ENCODE peak calls at places on chromosomes 11 and 22, in nine cellular contexts. H is mammary epithelial cell, P is right lobe of liver, M is kidney epithelial cell, D is HAP-1, K is HCT116, B is cardiac muscle cell, X is tibial artery, A is dorsolateral prefrontal cortex. S is an unnamed sample. For H3K27me3, the result is how much of the 10 kb centered on the place peaks cover.

GRCh38 chr11:86275493-86276370 is 26.3 kb upstream of the HIKESHI start:
- DNase-seq in A (no peak), B (no peak), P (no peak), X (no peak), M (no peak), H (no peak), D (no peak), K (no peak), S (no peak)

GRCh38 chr11:134139873-134140331 is 71.0 kb downstream of the JAM3 start:
- DNase-seq in P (no peak), K (peak), X (peak), B (peak), M (peak), A (peak), D (peak), H (peak), S (no peak)

GRCh38 chr11:93939084-93939780 is 81.9 kb upstream of the HEPHL1 start:
- DNase-seq in M (no peak), H (peak), P (no peak), B (peak), D (no peak), K (no peak), A (no peak), X (no peak), S (no peak)

GRCh38 chr11:96143016-96143670 is 199.9 kb downstream of the MAML2 start:
- DNase-seq in D (no peak), K (no peak), H (no peak), B (peak), P (no peak), M (no peak), X (no peak), A (no peak), S (no peak)

GRCh38 chr22:41816241-41816640 is 15.8 kb downstream of the CCDC134 start:
- DNase-seq in P (no peak), K (no peak), M (no peak), H (no peak), D (no peak), X (no peak), B (no peak), A (no peak), S (no peak)

GRCh38 chr22:49827307-49827852 is 293 bp downstream of the BRD1 start:
- DNase-seq in X (no peak), D (no peak), B (peak), P (no peak), K (no peak), M (no peak), H (no peak), A (no peak), S (no peak)

GRCh38 chr11:41522391-41522790 is 62.9 kb upstream of the LRRC4C start:
- DNase-seq in B (no peak), D (no peak), M (peak), P (no peak), K (no peak), X (no peak), A (no peak), H (peak), S (no peak)

GRCh38 chr22:43882122-43882767 is 9.6 kb downstream of the PNPLA5 start:
- DNase-seq in M (no peak), P (no peak), X (no peak), H (no peak), D (no peak), B (no peak), A (no peak), K (no peak), S (peak)

GRCh38 chr11:119417726-119418540 is 5.0 kb downstream of the THY1 start:
- DNase-seq in A (no peak), D (no peak), X (no peak), P (no peak), K (no peak), H (peak), B (peak), M (peak), S (no peak)

GRCh38 chr11:68012843-68013610 is 2.9 kb downstream of the ALDH3B1 start:
- DNase-seq in A (no peak), H (peak), M (peak), D (peak), P (no peak), B (peak), K (peak), X (peak), S (peak)

GRCh38 chr22:32132126-32132525 is 27.0 kb downstream of the C22orf42 start:
- DNase-seq in D (no peak), K (no peak), X (no peak), H (no peak), P (no peak), M (no peak), A (no peak), B (no peak), S (no peak)

GRCh38 chr11:110367571-110367970 is 62.2 kb upstream of the FDX1 start:
- DNase-seq in X (no peak), H (no peak), P (no peak), D (no peak), M (no peak), K (no peak), B (peak), A (no peak), S (no peak)

GRCh38 chr11:61885166-61885778 is 6.1 kb downstream of the FADS3 start:
- DNase-seq in H (no peak), M (no peak), K (no peak), B (no peak), D (no peak), A (no peak), P (no peak), X (no peak), S (no peak)

GRCh38 chr11:119473901-119474681 is 51.1 kb upstream of the THY1 start:
- DNase-seq in H (no peak), B (no peak), D (no peak), M (no peak), A (no peak), P (no peak), X (no peak), K (no peak), S (no peak)

GRCh38 chr11:67267188-67268035 is 1.1 kb downstream of the GRK2 start:
- DNase-seq in B (no peak), K (no peak), D (no peak), A (no peak), P (peak), X (no peak), H (peak), M (no peak), S (peak)

GRCh38 chr22:49962012-49962750 is 1.6 kb downstream of the PIM3 start:
- DNase-seq in P (peak), A (peak), D (peak), M (peak), B (peak), K (no peak), H (peak), X (peak), S (peak)

GRCh38 chr11:35579557-35580396 is 38.5 kb upstream of the FJX1 start:
- DNase-seq in P (no peak), H (peak), D (no peak), X (no peak), A (no peak), K (peak), M (peak), B (peak), S (no peak)

GRCh38 chr11:71129624-71130023 is 122.8 kb downstream of the SHANK2 start:
- DNase-seq in M (no peak), K (no peak), P (no peak), B (no peak), H (peak), X (no peak), A (no peak), D (no peak), S (no peak)

GRCh38 chr11:81237139-81237538 is 1496.5 kb downstream of the FAM181B start:
- DNase-seq in B (peak), X (no peak), K (no peak), D (peak), H (peak), A (no peak), P (no peak), M (no peak), S (no peak)

GRCh38 chr11:124071622-124071948 is 30.5 kb upstream of the OR10G7 start:
- DNase-seq in D (no peak), X (no peak), P (no peak), M (no peak), A (no peak), K (no peak), B (no peak), H (no peak), S (no peak)

GRCh38 chr11:86749861-86750401 is 50.4 kb upstream of the PRSS23 start:
- DNase-seq in P (no peak), D (no peak), M (no peak), A (no peak), X (no peak), H (no peak), K (no peak), B (no peak), S (no peak)

GRCh38 chr11:47511927-47512326 is 41.0 kb downstream of the CELF1 start:
- DNase-seq in M (no peak), H (no peak), B (no peak), K (no peak), X (no peak), A (no peak), D (no peak), P (no peak), S (no peak)
- H3K27me3 ChIP-seq in M (under half), H (under half), B (under half), K (under half), X (under half), A (under half), D (under half), P (under half), S (under half)

DNA sequence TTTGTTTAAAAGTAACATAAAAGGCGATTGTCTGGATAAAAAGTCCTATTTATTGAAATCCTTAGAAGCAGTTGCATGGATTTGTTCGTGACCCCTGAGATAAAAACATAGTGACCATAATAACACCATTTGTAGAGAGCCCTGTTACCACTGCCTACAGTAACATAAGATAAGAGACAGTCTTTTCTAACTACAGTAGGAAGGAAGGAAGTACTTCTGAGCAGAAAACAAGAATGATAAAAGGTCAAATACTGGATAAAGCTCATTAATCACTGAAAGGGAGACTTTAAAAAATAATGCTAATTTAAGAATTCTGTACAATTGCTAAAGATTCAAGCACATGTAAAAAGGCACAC is 47.1 kb upstream of the SOX6 start:
- DNase-seq in A (no peak), B (no peak), M (no peak), K (no peak), X (no peak), H (no peak), P (no peak), D (no peak), S (no peak)
- H3K27me3 ChIP-seq in A (under half), B (half or more), M (under half), K (under half), X (under half), H (under half), P (under half), D (under half), S (under half)

DNA sequence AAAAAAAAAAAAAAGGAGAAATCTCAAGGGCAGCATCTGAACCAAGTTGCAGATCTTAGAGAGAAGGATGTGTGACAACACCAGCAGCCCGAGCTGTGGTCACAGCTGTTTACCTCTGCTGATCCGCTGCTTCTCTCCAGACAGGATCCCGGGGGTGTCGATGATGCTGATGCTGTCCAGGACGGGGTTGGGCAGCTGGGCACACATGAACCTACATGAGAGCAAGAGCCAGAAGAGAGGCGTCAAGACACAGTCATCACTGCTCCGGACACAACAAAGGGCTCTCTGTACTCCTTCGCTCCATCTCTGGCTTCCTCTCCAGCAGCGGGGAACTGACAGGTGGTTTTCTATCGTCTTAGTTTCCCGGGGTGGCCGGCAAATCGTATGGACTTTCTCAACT is 4.1 kb downstream of the EHD1 start:
- DNase-seq in A (peak), B (no peak), X (no peak), H (peak), D (no peak), P (no peak), K (no peak), M (no peak), S (peak)
- H3K27me3 ChIP-seq in A (under half), B (under half), X (under half), H (under half), D (under half), P (under half), K (under half), M (under half), S (under half)

GRCh38 chr11:20596629-20597129 is 2.7 kb upstream of the SLC6A5 start:
- DNase-seq in B (peak), P (no peak), M (no peak), X (no peak), H (peak), A (no peak), K (no peak), D (no peak), S (no peak)

GRCh38 chr11:20595101-20595500 is 4.3 kb upstream of the SLC6A5 start:
- DNase-seq in K (no peak), P (no peak), B (no peak), X (no peak), H (no peak), M (no peak), D (no peak), A (no peak), S (no peak)

GRCh38 chr11:20598487-20598886 is 921 bp upstream of the SLC6A5 start:
- DNase-seq in P (no peak), B (no peak), X (no peak), K (no peak), M (no peak), D (no peak), A (no peak), H (no peak), S (no peak)

GRCh38 chr11:20597924-20598484 is 1.4 kb upstream of the SLC6A5 start:
- DNase-seq in D (no peak), P (no peak), H (no peak), A (no peak), K (no peak), M (no peak), B (no peak), X (no peak), S (no peak)

GRCh38 chr11:20597137-20597923 is 2.1 kb upstream of the SLC6A5 start:
- DNase-seq in D (no peak), P (no peak), H (no peak), A (no peak), M (no peak), B (no peak), K (no peak), X (no peak), S (no peak)
- H3K27me3 ChIP-seq in D (under half), P (under half), H (under half), A (half or more), M (half or more), B (half or more), K (under half), X (under half), S (under half)

GRCh38 chr11:83195176-83195531 is 1.6 kb downstream of the ANKRD42 start:
- DNase-seq in P (no peak), A (no peak), H (no peak), B (no peak), K (no peak), D (no peak), X (no peak), M (no peak), S (no peak)

GRCh38 chr11:83195649-83196048 is 2.1 kb downstream of the ANKRD42 start:
- DNase-seq in K (no peak), H (no peak), P (no peak), M (no peak), X (no peak), B (no peak), D (no peak), A (no peak), S (no peak)

GRCh38 chr11:83192846-83193245 is 666 bp upstream of the ANKRD42 start:
- DNase-seq in H (no peak), P (no peak), K (no peak), B (peak), D (no peak), M (no peak), A (no peak), X (no peak), S (no peak)

GRCh38 chr11:83193315-83194283 is at the start of gene ANKRD42:
- DNase-seq in M (peak), A (peak), D (peak), H (peak), B (peak), X (peak), P (peak), K (peak), S (peak)

DNA sequence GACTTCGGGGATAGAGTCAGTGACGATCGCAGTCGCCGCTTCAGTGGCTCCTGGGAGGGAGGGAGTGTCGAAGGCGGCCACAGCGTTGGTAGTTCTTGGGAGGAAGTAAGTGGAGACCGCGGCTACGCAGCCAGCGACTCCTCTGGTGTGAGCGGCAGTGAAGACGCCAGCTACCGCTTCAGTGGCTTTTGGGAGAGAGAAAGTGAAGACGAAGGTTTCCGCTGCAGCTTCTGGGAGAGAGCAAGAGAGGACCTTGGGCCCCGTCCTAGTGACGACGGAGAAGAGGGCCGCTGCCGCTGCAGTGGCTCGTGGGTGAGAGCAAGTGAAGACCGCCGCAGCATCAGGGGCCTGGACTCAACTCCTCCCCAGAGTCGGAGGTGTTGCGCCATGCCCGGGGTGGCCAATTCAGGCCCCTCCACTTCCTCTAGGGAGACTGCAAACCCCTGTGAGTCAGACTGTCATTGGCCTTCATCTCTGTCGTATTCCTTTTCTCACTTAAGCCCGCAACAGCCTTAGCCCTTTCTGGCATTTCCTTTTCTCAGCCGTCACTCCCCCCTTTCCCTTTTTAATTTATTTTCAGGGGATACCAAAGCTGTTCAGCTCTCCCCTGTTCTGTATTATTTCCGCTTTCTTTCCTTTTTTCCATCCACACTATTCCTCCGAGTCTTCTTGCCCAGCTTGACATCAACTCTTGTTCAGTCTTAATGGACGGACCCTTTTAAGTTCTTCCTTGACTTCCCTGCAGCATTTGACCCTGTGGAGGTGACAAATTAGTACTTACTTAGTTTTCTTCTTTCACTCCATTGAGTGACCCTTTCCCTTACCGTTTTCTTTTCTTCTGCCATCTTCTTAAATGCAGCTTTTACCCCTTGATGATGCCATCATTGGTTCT is 1.0 kb downstream of the ANKRD42 start:
- DNase-seq in X (peak), B (peak), K (no peak), P (peak), H (peak), M (peak), D (peak), A (no peak), S (peak)
- H3K27me3 ChIP-seq in X (under half), B (under half), K (under half), P (under half), H (under half), M (under half), D (under half), A (under half), S (under half)

GRCh38 chr22:22460060-22460459 is 48.5 kb downstream of the ZNF280B start:
- DNase-seq in H (no peak), K (no peak), D (no peak), P (no peak), M (no peak), B (no peak), X (no peak), A (no peak), S (no peak)
- H3K27me3 ChIP-seq in H (under half), K (under half), D (under half), P (under half), M (under half), B (under half), X (under half), A (under half), S (under half)

DNA sequence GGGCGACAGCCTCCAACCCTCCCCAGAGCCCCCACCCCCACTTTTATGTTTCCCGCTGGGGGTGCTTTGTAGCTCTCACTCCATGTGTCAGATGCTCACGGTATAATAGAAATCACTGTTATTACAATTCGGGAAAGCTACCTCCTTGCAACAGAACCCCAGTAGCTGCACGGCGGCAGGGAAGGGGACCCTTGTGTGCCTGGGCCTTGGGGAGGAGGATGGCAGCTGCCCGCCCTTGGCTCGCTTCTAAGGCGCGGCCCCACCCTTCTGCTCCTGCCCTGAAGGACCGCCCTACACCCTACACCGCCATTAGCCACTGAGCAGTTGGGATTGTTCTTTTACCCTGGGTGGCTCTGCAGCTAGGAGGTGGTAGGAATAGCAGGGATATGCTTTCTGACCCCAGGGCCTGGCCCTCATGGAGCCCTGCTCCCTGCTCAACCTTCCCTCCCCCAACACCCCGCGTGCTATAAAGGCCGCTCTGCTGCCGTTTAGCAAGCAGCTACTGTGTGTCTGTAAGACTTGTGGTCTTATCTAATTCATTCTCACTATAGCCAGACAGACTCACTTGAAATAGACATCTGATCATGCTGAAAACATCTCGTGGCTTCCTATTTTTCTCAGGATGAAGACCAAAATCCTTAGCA is 219.7 kb downstream of the CEP164 start:
- DNase-seq in M (no peak), X (no peak), A (no peak), P (no peak), K (no peak), H (no peak), D (peak), B (no peak), S (peak)
- H3K27me3 ChIP-seq in M (under half), X (under half), A (under half), P (under half), K (under half), H (under half), D (under half), B (under half), S (under half)

GRCh38 chr22:22092101-22092500 is 109.5 kb upstream of the TOP3B start:
- DNase-seq in H (no peak), M (no peak), K (no peak), P (no peak), D (no peak), A (no peak), B (no peak), X (no peak), S (no peak)

GRCh38 chr22:22089459-22090308 is 107.1 kb upstream of the TOP3B start:
- DNase-seq in D (no peak), H (no peak), B (no peak), P (no peak), X (no peak), A (no peak), M (no peak), K (no peak), S (no peak)

GRCh38 chr22:22092974-22093373 is 110.4 kb upstream of the TOP3B start:
- DNase-seq in X (no peak), A (no peak), M (no peak), B (no peak), D (no peak), H (no peak), K (no peak), P (no peak), S (no peak)

GRCh38 chr22:22090650-22091399 is 108.2 kb upstream of the TOP3B start:
- DNase-seq in X (no peak), H (no peak), K (no peak), D (no peak), M (no peak), B (no peak), A (no peak), P (no peak), S (no peak)

GRCh38 chr22:22091400-22091878 is 108.9 kb upstream of the TOP3B start:
- DNase-seq in P (no peak), B (no peak), H (no peak), K (no peak), A (no peak), X (no peak), M (no peak), D (no peak), S (no peak)
- H3K27me3 ChIP-seq in P (under half), B (half or more), H (under half), K (under half), A (under half), X (under half), M (under half), D (under half), S (under half)

S was measured in aorta.